ENCODE peak calls at places on chromosomes 11 and 22, in seven cellular contexts. N is nephron progenitor cell; P is stimulated activated CD4-positive, alpha-beta T cell treated with anti-CD3 and anti-CD28 coated beads, Interleukin-1b, Interleukin-23, amount 100 ng/mL, for 1 hour; E is choroid plexus epithelial cell; K is BE2C; A is left ventricle myocardium inferior; Y is endothelial cell. V is an unnamed sample.

GRCh38 chr22:49297871-49298721 is 529.6 kb downstream of the BRD1 start:
- DNase-seq in N (no peak), P (no peak), E (no peak), K (no peak), A (no peak), Y (no peak), V (no peak)

GRCh38 chr11:102447193-102447592 is 5.4 kb downstream of the TMEM123 start:
- DNase-seq in N (no peak), P (no peak), E (no peak), K (no peak), A (no peak), Y (no peak), V (no peak)

GRCh38 chr11:34823639-34824038 is 92.5 kb downstream of the APIP start:
- DNase-seq in N (no peak), P (no peak), E (no peak), K (no peak), A (no peak), Y (no peak), V (no peak)

GRCh38 chr22:41003041-41003440 is 51.9 kb downstream of the RBX1 start:
- DNase-seq in N (no peak), P (no peak), E (no peak), K (no peak), A (no peak), Y (peak; percentile 25), V (no peak)

GRCh38 chr11:66639066-66639813 is 737 bp downstream of the RBM4 start:
- DNase-seq in N (no peak), P (no peak), E (peak; percentile 67), K (peak; percentile 18), A (no peak), Y (peak; percentile 20), V (peak; percentile 43)

GRCh38 chr11:93652679-93653078 is 8.8 kb upstream of the CEP295 start:
- DNase-seq in N (no peak), P (no peak), E (no peak), K (no peak), A (no peak), Y (no peak), V (no peak)

GRCh38 chr22:19986410-19987341 is 29.9 kb downstream of the ARVCF start:
- DNase-seq in N (peak; percentile 87), P (peak; percentile 21), E (peak; percentile 70), K (peak; percentile 91), A (peak; percentile 80), Y (peak; percentile 84), V (peak; percentile 52)

GRCh38 chr22:45105281-45105700 is 58.4 kb upstream of the NUP50 start:
- DNase-seq in N (no peak), P (no peak), E (peak; percentile 65), K (no peak), A (no peak), Y (no peak), V (peak; percentile 98)

GRCh38 chr11:82930229-82930628 is 28.7 kb downstream of the DDIAS start:
- DNase-seq in N (no peak), P (no peak), E (no peak), K (no peak), A (no peak), Y (no peak), V (no peak)

GRCh38 chr22:31572939-31573338 is 76.6 kb downstream of the SFI1 start:
- DNase-seq in N (no peak), P (no peak), E (no peak), K (no peak), A (no peak), Y (no peak), V (no peak)

GRCh38 chr22:20431520-20432237 is 5.9 kb downstream of the SCARF2 start:
- DNase-seq in N (no peak), P (no peak), E (no peak), K (no peak), A (no peak), Y (no peak), V (no peak)